ENCODE peak calls at places on chromosomes 16 and 17, in five cellular contexts. One of them, this sample, is unnamed.

GRCh38 chr17:74176546-74177001 is 26.9 kb upstream of the RPL38 start:
- DNase-seq in esophagus muscularis mucosa: no peak
- DNase-seq in bronchial epithelial cell: peak; percentile 49
- DNase-seq in WTC11: peak; percentile 81
- DNase-seq in stomach: peak; percentile 63
- DNase-seq in this sample: no peak

GRCh38 chr16:73059779-73060178 is 11.9 kb upstream of the ZFHX3 start:
- DNase-seq in esophagus muscularis mucosa: no peak
- DNase-seq in bronchial epithelial cell: no peak
- DNase-seq in WTC11: no peak
- DNase-seq in stomach: no peak
- DNase-seq in this sample: no peak

GRCh38 chr16:76118344-76118743 is 158.9 kb upstream of the CNTNAP4 start:
- DNase-seq in esophagus muscularis mucosa: no peak
- DNase-seq in bronchial epithelial cell: no peak
- DNase-seq in WTC11: no peak
- DNase-seq in stomach: no peak
- DNase-seq in this sample: no peak

GRCh38 chr16:84593825-84594724 is 23.8 kb downstream of the COTL1 start:
- DNase-seq in esophagus muscularis mucosa: no peak
- DNase-seq in bronchial epithelial cell: no peak
- DNase-seq in WTC11: no peak
- DNase-seq in stomach: peak; percentile 78
- DNase-seq in this sample: no peak

GRCh38 chr17:63419949-63420867 is 25.9 kb downstream of the CYB561 start:
- DNase-seq in esophagus muscularis mucosa: no peak
- DNase-seq in bronchial epithelial cell: no peak
- DNase-seq in WTC11: no peak
- DNase-seq in stomach: no peak
- DNase-seq in this sample: no peak

GRCh38 chr17:68768804-68769203 is 167.6 kb upstream of the FAM20A start:
- DNase-seq in esophagus muscularis mucosa: no peak
- DNase-seq in bronchial epithelial cell: no peak
- DNase-seq in WTC11: no peak
- DNase-seq in stomach: no peak
- DNase-seq in this sample: no peak

GRCh38 chr16:89407282-89407924 is 83.0 kb downstream of the ANKRD11 start:
- DNase-seq in esophagus muscularis mucosa: no peak
- DNase-seq in bronchial epithelial cell: no peak
- DNase-seq in WTC11: no peak
- DNase-seq in stomach: no peak
- DNase-seq in this sample: no peak

GRCh38 chr17:81018044-81018802 is 16.7 kb upstream of the BAIAP2 start:
- DNase-seq in esophagus muscularis mucosa: no peak
- DNase-seq in bronchial epithelial cell: peak; percentile 33
- DNase-seq in WTC11: no peak
- DNase-seq in stomach: no peak
- DNase-seq in this sample: no peak

DNA sequence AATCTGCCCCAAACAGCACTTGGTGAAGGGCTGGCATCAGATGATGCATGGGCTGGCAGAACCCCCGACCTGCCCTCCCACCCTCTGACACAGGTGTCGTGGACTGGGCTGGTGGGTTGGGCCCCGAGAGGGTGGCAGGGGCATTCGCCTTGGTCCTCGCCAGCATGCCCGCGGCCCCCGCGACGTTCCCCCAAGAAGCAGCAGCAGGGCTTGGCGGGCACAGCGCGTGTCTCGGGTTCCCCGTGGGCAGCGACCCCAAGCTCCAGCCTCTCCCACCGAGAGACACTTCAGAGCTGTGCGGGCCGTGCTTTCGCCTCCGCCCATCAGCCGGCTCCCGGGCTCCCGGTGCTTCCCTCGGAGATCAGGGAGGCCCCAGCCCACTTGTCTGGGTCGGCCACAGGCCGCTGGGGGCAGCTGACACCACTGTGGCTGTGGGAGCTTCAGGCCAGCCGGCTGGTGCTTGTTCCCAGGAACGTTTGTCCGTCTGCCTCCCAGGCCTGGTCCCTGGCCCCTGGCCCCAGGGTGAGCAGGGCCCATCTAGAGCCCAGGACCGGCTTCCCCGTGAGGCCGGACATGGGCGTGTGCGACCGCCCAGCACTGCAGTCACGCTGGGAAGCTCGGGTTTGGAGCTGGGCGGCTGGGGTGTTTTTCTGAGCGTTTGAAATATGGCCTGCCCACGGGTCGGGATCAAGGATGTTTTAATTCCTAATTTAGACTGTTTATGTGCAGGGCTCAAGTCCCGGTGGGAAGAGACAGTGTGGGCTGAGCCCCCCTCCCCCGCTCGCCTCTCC is 16.6 kb downstream of the CACNA1H start:
- DNase-seq in esophagus muscularis mucosa: no peak
- DNase-seq in bronchial epithelial cell: no peak
- DNase-seq in WTC11: no peak
- DNase-seq in stomach: no peak
- DNase-seq in this sample: no peak
- TF ChIP-seq CTCF in esophagus muscularis mucosa: peak; percentile 23
- TF ChIP-seq CTCF in bronchial epithelial cell: no peak
- TF ChIP-seq CTCF in WTC11: no peak
- TF ChIP-seq CTCF in stomach: no peak
- TF ChIP-seq CTCF in this sample: no peak

GRCh38 chr16:74448990-74449389 is 27.7 kb upstream of the CLEC18B start:
- DNase-seq in esophagus muscularis mucosa: peak; percentile 94
- DNase-seq in bronchial epithelial cell: peak; percentile 87
- DNase-seq in WTC11: no peak
- DNase-seq in stomach: peak; percentile 41
- DNase-seq in this sample: no peak

GRCh38 chr16:74450236-74450635 is 29.0 kb upstream of the CLEC18B start:
- DNase-seq in esophagus muscularis mucosa: no peak
- DNase-seq in bronchial epithelial cell: no peak
- DNase-seq in WTC11: no peak
- DNase-seq in stomach: no peak
- DNase-seq in this sample: no peak

GRCh38 chr16:74447578-74447977 is 26.3 kb upstream of the CLEC18B start:
- DNase-seq in esophagus muscularis mucosa: no peak
- DNase-seq in bronchial epithelial cell: no peak
- DNase-seq in WTC11: no peak
- DNase-seq in stomach: no peak
- DNase-seq in this sample: no peak

GRCh38 chr16:74450967-74451760 is 29.9 kb upstream of the CLEC18B start:
- DNase-seq in esophagus muscularis mucosa: no peak
- DNase-seq in bronchial epithelial cell: no peak
- DNase-seq in WTC11: no peak
- DNase-seq in stomach: no peak
- DNase-seq in this sample: no peak

DNA sequence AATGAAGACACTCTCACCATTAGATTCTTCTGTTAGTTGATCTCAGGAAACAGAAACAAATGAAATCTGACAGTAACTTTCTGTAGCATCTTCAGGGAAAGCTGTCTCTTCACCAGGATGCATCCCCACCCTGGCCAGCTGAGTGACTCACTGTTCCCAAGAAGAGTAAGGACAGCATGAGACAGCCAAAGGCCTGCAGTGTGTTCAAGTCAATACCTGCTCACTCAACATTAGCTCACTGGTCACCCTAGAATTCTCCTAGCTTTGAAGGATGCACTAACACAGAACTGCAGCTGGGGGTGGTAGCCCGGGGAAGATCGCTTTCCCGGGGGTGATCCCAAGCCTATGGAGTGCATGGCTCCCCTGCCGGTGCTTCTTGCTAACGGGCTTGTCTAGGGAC is 28.2 kb upstream of the CLEC18B start:
- DNase-seq in esophagus muscularis mucosa: no peak
- DNase-seq in bronchial epithelial cell: peak; percentile 89
- DNase-seq in WTC11: no peak
- DNase-seq in stomach: no peak
- DNase-seq in this sample: no peak
- TF ChIP-seq CTCF in esophagus muscularis mucosa: no peak
- TF ChIP-seq CTCF in bronchial epithelial cell: peak; percentile 36
- TF ChIP-seq CTCF in WTC11: no peak
- TF ChIP-seq CTCF in stomach: no peak
- TF ChIP-seq CTCF in this sample: no peak

GRCh38 chr16:10919003-10919351 is 23.3 kb downstream of the DEXI start:
- DNase-seq in esophagus muscularis mucosa: no peak
- DNase-seq in bronchial epithelial cell: no peak
- DNase-seq in WTC11: no peak
- DNase-seq in stomach: no peak
- DNase-seq in this sample: no peak
- TF ChIP-seq CTCF in esophagus muscularis mucosa: no peak
- TF ChIP-seq CTCF in bronchial epithelial cell: no peak
- TF ChIP-seq CTCF in WTC11: no peak
- TF ChIP-seq CTCF in stomach: no peak
- TF ChIP-seq CTCF in this sample: peak; percentile 17

GRCh38 chr16:68374961-68375660 is 64.3 kb downstream of the PRMT7 start:
- DNase-seq in esophagus muscularis mucosa: no peak
- DNase-seq in bronchial epithelial cell: no peak
- DNase-seq in WTC11: no peak
- DNase-seq in stomach: no peak
- DNase-seq in this sample: no peak

GRCh38 chr16:68375801-68376536 is 65.2 kb downstream of the PRMT7 start:
- DNase-seq in esophagus muscularis mucosa: no peak
- DNase-seq in bronchial epithelial cell: no peak
- DNase-seq in WTC11: no peak
- DNase-seq in stomach: no peak
- DNase-seq in this sample: no peak

GRCh38 chr16:68372806-68373205 is 62.0 kb downstream of the PRMT7 start:
- DNase-seq in esophagus muscularis mucosa: no peak
- DNase-seq in bronchial epithelial cell: no peak
- DNase-seq in WTC11: no peak
- DNase-seq in stomach: no peak
- DNase-seq in this sample: no peak

GRCh38 chr16:68373528-68374250 is 62.9 kb downstream of the PRMT7 start:
- DNase-seq in esophagus muscularis mucosa: no peak
- DNase-seq in bronchial epithelial cell: no peak
- DNase-seq in WTC11: no peak
- DNase-seq in stomach: peak; percentile 51
- DNase-seq in this sample: no peak

GRCh38 chr16:68374251-68374805 is 63.5 kb downstream of the PRMT7 start:
- DNase-seq in esophagus muscularis mucosa: no peak
- DNase-seq in bronchial epithelial cell: no peak
- DNase-seq in WTC11: no peak
- DNase-seq in stomach: no peak
- DNase-seq in this sample: no peak
- TF ChIP-seq CTCF in esophagus muscularis mucosa: no peak
- TF ChIP-seq CTCF in bronchial epithelial cell: no peak
- TF ChIP-seq CTCF in WTC11: no peak
- TF ChIP-seq CTCF in stomach: no peak
- TF ChIP-seq CTCF in this sample: no peak